ENCODE peak calls at places on chromosomes 12 and 14, in seven cellular contexts. Z, H, E, N, P, X and Y are unnamed samples. For H3K4me1, the result is how much of the 10 kb centered on the place peaks cover.

GRCh38 chr12:52354197-52354596 is 13.1 kb downstream of the KRT85 start:
- DNase-seq in Z (no peak), H (no peak), E (no peak), N (no peak), P (no peak), X (no peak), Y (no peak)

GRCh38 chr14:68949236-68949965 is 29.7 kb downstream of the ACTN1 start:
- DNase-seq in Z (no peak), H (no peak), E (no peak), N (no peak), P (no peak), X (no peak), Y (peak)

GRCh38 chr14:40347675-40348074 is 915.4 kb upstream of the FBXO33 start:
- DNase-seq in Z (no peak), H (no peak), E (no peak), N (no peak), P (no peak), X (no peak), Y (no peak)

GRCh38 chr14:75961662-75962061 is 20.1 kb downstream of the TGFB3 start:
- DNase-seq in Z (no peak), H (no peak), E (no peak), N (no peak), P (no peak), X (no peak), Y (no peak)

GRCh38 chr12:3233813-3234212 is 156.6 kb downstream of the TSPAN9 start:
- DNase-seq in Z (no peak), H (no peak), E (no peak), N (no peak), P (no peak), X (no peak), Y (no peak)

GRCh38 chr12:34347367-34347766 is 325.1 kb downstream of the ALG10 start:
- DNase-seq in Z (no peak), H (no peak), E (no peak), N (no peak), P (no peak), X (no peak), Y (no peak)

GRCh38 chr14:74038015-74038859 is 19.1 kb downstream of the BBOF1 start:
- DNase-seq in Z (peak), H (peak), E (peak), N (no peak), P (no peak), X (peak), Y (peak)

GRCh38 chr12:40957417-40957816 is 230.7 kb upstream of the PDZRN4 start:
- DNase-seq in Z (no peak), H (no peak), E (no peak), N (no peak), P (no peak), X (no peak), Y (no peak)

GRCh38 chr14:59490756-59491155 is 6.4 kb downstream of the JKAMP start:
- DNase-seq in Z (no peak), H (no peak), E (no peak), N (no peak), P (no peak), X (no peak), Y (no peak)

GRCh38 chr14:85234626-85235025 is 295.3 kb upstream of the FLRT2 start:
- DNase-seq in Z (no peak), H (no peak), E (peak), N (no peak), P (no peak), X (no peak), Y (no peak)

GRCh38 chr12:123384994-123385376 is 1.1 kb downstream of the KMT5A start:
- DNase-seq in Z (no peak), H (peak), E (peak), N (no peak), P (no peak), X (no peak), Y (peak)

GRCh38 chr12:48999371-49000131 is at the start of gene DDN:
- DNase-seq in Z (no peak), H (peak), E (no peak), N (peak), P (peak), X (peak), Y (peak)

GRCh38 chr12:25518512-25518911 is 34.6 kb downstream of the LMNTD1 start:
- DNase-seq in Z (no peak), H (peak), E (no peak), N (no peak), P (no peak), X (no peak), Y (no peak)

GRCh38 chr12:138898-139534 is 72.4 kb downstream of the IQSEC3 start:
- DNase-seq in Z (no peak), H (peak), E (peak), N (peak), P (peak), X (no peak), Y (no peak)

GRCh38 chr14:84108746-84109457 is 1421.0 kb upstream of the FLRT2 start:
- DNase-seq in Z (no peak), H (no peak), E (no peak), N (no peak), P (no peak), X (no peak), Y (no peak)

GRCh38 chr12:100185361-100185894 is 15.2 kb upstream of the ACTR6 start:
- DNase-seq in Z (no peak), H (no peak), E (no peak), N (no peak), P (no peak), X (no peak), Y (no peak)

GRCh38 chr14:96309907-96310330 is 53.2 kb downstream of the ATG2B start:
- DNase-seq in Z (no peak), H (peak), E (no peak), N (no peak), P (no peak), X (no peak), Y (no peak)

GRCh38 chr14:74510955-74511354 is 17.4 kb downstream of the ISCA2 start:
- DNase-seq in Z (no peak), H (peak), E (no peak), N (no peak), P (peak), X (no peak), Y (peak)

GRCh38 chr12:55743967-55744931 is 1.3 kb downstream of the GDF11 start:
- DNase-seq in Z (no peak), H (no peak), E (no peak), N (peak), P (no peak), X (no peak), Y (peak)

GRCh38 chr12:62933220-62933870 is 1.6 kb downstream of the PPM1H start:
- DNase-seq in Z (no peak), H (no peak), E (peak), N (peak), P (peak), X (no peak), Y (no peak)

GRCh38 chr12:121798807-121799174 is 5.0 kb upstream of the SETD1B start:
- DNase-seq in Z (no peak), H (no peak), E (no peak), N (no peak), P (no peak), X (no peak), Y (no peak)

GRCh38 chr14:76550534-76550933 is 174.6 kb downstream of the ESRRB start:
- DNase-seq in Z (no peak), H (no peak), E (peak), N (no peak), P (no peak), X (no peak), Y (no peak)

GRCh38 chr12:111409403-111410228 is 3.9 kb downstream of the SH2B3 start:
- DNase-seq in Z (no peak), H (peak), E (peak), N (no peak), P (peak), X (no peak), Y (peak)

GRCh38 chr12:1918081-1918874 is at the start of gene CACNA2D4:
- DNase-seq in Z (peak), H (no peak), E (no peak), N (peak), P (peak), X (no peak), Y (no peak)

GRCh38 chr12:15928345-15928744 is 17.2 kb downstream of the DERA start:
- DNase-seq in Z (no peak), H (peak), E (peak), N (no peak), P (no peak), X (peak), Y (peak)

GRCh38 chr12:120886194-120887018 is 17.8 kb downstream of the SPPL3 start:
- DNase-seq in Z (no peak), H (no peak), E (no peak), N (no peak), P (no peak), X (no peak), Y (no peak)

GRCh38 chr14:59454131-59454530 is 11.0 kb downstream of the GPR135 start:
- DNase-seq in Z (no peak), H (peak), E (no peak), N (no peak), P (no peak), X (no peak), Y (peak)

GRCh38 chr12:49983892-49984291 is 11.1 kb downstream of the AQP6 start:
- DNase-seq in Z (no peak), H (peak), E (peak), N (no peak), P (no peak), X (no peak), Y (peak)

GRCh38 chr12:2288001-2288400 is 235.2 kb downstream of the CACNA1C start:
- DNase-seq in Z (no peak), H (peak), E (peak), N (no peak), P (no peak), X (no peak), Y (peak)

GRCh38 chr12:56151672-56152131 is 685 bp upstream of the MYL6B start:
- DNase-seq in Z (no peak), H (no peak), E (peak), N (peak), P (peak), X (peak), Y (no peak)

GRCh38 chr12:88571543-88571942 is 8.7 kb downstream of the KITLG start:
- DNase-seq in Z (no peak), H (no peak), E (no peak), N (no peak), P (no peak), X (no peak), Y (no peak)

GRCh38 chr12:124565071-124565491 is 2.3 kb downstream of the NCOR2 start:
- DNase-seq in Z (no peak), H (no peak), E (peak), N (peak), P (no peak), X (no peak), Y (no peak)

GRCh38 chr12:124567673-124568373 is 411 bp upstream of the NCOR2 start:
- DNase-seq in Z (peak), H (peak), E (peak), N (peak), P (peak), X (peak), Y (peak)

GRCh38 chr12:124565656-124566180 is 1.7 kb downstream of the NCOR2 start:
- DNase-seq in Z (no peak), H (no peak), E (peak), N (no peak), P (no peak), X (no peak), Y (no peak)

GRCh38 chr12:124567035-124567672 is at the start of gene NCOR2:
- DNase-seq in Z (no peak), H (no peak), E (peak), N (peak), P (no peak), X (no peak), Y (no peak)

GRCh38 chr12:124566181-124567034 is 1.0 kb downstream of the NCOR2 start:
- DNase-seq in Z (peak), H (peak), E (peak), N (peak), P (peak), X (peak), Y (peak)
- H3K4me1 ChIP-seq in Z (under half), H (under half), E (under half), N (under half), P (under half), X (under half), Y (under half)

DNA sequence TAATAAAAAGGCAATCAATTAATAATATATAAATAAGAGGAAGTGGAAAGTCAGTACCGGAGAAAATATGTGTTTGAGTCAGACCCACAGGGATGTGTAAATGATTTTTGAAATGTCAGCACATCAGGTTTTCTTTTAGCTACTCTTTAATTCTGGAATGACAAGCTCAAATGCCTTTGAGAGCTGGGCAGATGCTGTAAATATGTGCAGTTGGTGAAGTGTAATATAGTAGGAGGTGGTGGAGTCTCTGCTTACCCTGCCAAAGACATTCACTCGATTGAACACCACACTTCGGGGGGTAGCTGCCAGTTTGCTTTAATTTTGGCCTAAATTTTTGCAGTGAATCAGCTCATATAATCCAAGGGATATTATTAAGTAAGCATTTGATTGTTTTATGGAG is 93.0 kb downstream of the PLEKHA5 start:
- DNase-seq in Z (no peak), H (no peak), E (no peak), N (no peak), P (no peak), X (no peak), Y (no peak)
- H2BK5ac ChIP-seq in Z (no peak), H (peak), E (no peak), N (no peak), P (no peak), X (no peak), Y (no peak)

GRCh38 chr12:113688313-113688712 is 216.6 kb upstream of the LHX5 start:
- DNase-seq in Z (no peak), H (no peak), E (no peak), N (no peak), P (no peak), X (no peak), Y (no peak)

GRCh38 chr12:113689047-113689610 is 217.5 kb upstream of the LHX5 start:
- DNase-seq in Z (no peak), H (no peak), E (no peak), N (no peak), P (no peak), X (no peak), Y (no peak)

GRCh38 chr12:113683566-113683965 is 211.9 kb upstream of the LHX5 start:
- DNase-seq in Z (no peak), H (no peak), E (no peak), N (no peak), P (no peak), X (no peak), Y (no peak)

GRCh38 chr12:113684053-113684907 is 212.6 kb upstream of the LHX5 start:
- DNase-seq in Z (no peak), H (peak), E (peak), N (no peak), P (peak), X (no peak), Y (no peak)

DNA sequence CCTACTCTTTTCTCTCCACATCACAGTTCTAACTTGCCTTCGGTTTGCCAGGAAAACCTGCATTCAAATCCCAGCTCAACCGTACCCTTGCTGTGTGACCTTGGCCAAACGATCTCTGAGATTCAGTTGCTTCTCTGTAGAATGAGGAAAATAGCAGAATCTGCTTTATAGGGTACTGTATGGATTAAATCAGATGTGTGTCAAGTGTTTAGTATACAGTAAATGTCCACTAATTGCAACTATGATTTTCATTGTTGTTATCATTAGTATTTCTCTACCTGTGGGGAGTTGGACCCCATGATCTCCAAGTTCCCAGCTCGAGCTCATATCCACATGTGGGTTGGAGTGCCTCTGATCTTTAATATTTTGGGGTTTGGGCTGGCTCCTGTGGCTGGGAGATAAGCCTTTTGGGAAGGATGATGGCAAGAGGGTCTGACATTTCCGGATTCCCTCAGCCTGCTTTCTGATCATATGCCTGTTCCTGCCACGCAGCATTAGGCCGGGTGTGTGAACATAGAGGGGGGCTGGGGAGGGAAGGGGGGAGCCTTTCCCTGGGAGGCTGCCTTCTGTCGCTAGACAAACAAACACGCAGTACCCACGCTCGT is 213.3 kb upstream of the LHX5 start:
- DNase-seq in Z (no peak), H (no peak), E (no peak), N (no peak), P (no peak), X (no peak), Y (no peak)
- H3K4me1 ChIP-seq in Z (under half), H (under half), E (under half), N (under half), P (under half), X (under half), Y (under half)

GRCh38 chr12:130263996-130264395 is 73.7 kb upstream of the PIWIL1 start:
- DNase-seq in Z (no peak), H (no peak), E (no peak), N (no peak), P (no peak), X (no peak), Y (no peak)
- H2BK5ac ChIP-seq in Z (no peak), H (no peak), E (no peak), N (no peak), P (no peak), X (no peak), Y (no peak)

GRCh38 chr14:49250517-49250916 is 335.7 kb downstream of the RPS29 start:
- DNase-seq in Z (no peak), H (no peak), E (no peak), N (no peak), P (no peak), X (no peak), Y (no peak)
- H3K4me1 ChIP-seq in Z (under half), H (under half), E (under half), N (under half), P (under half), X (under half), Y (under half)

GRCh38 chr14:101706509-101707284 is 54.8 kb upstream of the PPP2R5C start:
- DNase-seq in Z (no peak), H (no peak), E (no peak), N (no peak), P (no peak), X (no peak), Y (no peak)
- H2BK5ac ChIP-seq in Z (no peak), H (no peak), E (peak), N (peak), P (no peak), X (no peak), Y (no peak)

GRCh38 chr12:110316861-110317260 is 35.8 kb downstream of the ATP2A2 start:
- DNase-seq in Z (no peak), H (peak), E (no peak), N (no peak), P (no peak), X (peak), Y (peak)

GRCh38 chr12:110310754-110311153 is 29.7 kb downstream of the ATP2A2 start:
- DNase-seq in Z (no peak), H (no peak), E (no peak), N (no peak), P (no peak), X (no peak), Y (peak)

GRCh38 chr12:110312581-110313360 is 31.7 kb downstream of the ATP2A2 start:
- DNase-seq in Z (no peak), H (peak), E (peak), N (peak), P (no peak), X (peak), Y (peak)

GRCh38 chr12:110311903-110312302 is 30.9 kb downstream of the ATP2A2 start:
- DNase-seq in Z (no peak), H (no peak), E (no peak), N (no peak), P (no peak), X (no peak), Y (no peak)

GRCh38 chr12:110314308-110314707 is 33.3 kb downstream of the ATP2A2 start:
- DNase-seq in Z (no peak), H (peak), E (no peak), N (no peak), P (no peak), X (no peak), Y (peak)
- H3K4me1 ChIP-seq in Z (under half), H (under half), E (under half), N (under half), P (under half), X (under half), Y (under half)